ENCODE peak calls at places on chromosomes 3 and 15, in six cellular contexts. Y, X, S, H, P and Z are unnamed samples. For H3K9me3, the result is how much of the 10 kb centered on the place peaks cover.

GRCh38 chr3:32340639-32341365 is 50.9 kb upstream of the CMTM7 start:
- DNase-seq in Y (no peak), X (peak), S (no peak), H (no peak), P (no peak), Z (no peak)

GRCh38 chr15:80969316-80969715 is 20.3 kb downstream of the MESD start:
- DNase-seq in Y (no peak), X (no peak), S (no peak), H (no peak), P (no peak), Z (no peak)

GRCh38 chr3:39222939-39223338 is 30.5 kb upstream of the XIRP1 start:
- DNase-seq in Y (no peak), X (no peak), S (no peak), H (no peak), P (no peak), Z (no peak)

GRCh38 chr3:42838571-42838970 is 29.3 kb downstream of the ACKR2 start:
- DNase-seq in Y (no peak), X (no peak), S (no peak), H (no peak), P (no peak), Z (no peak)

GRCh38 chr3:100269410-100270217 is 8.8 kb downstream of the TBC1D23 start:
- DNase-seq in Y (peak), X (no peak), S (peak), H (no peak), P (no peak), Z (peak)

GRCh38 chr15:64447536-64448315 is 12.7 kb upstream of the ZNF609 start:
- DNase-seq in Y (no peak), X (no peak), S (no peak), H (no peak), P (no peak), Z (no peak)

GRCh38 chr15:68652141-68652540 is 73.3 kb downstream of the CORO2B start:
- DNase-seq in Y (no peak), X (no peak), S (no peak), H (no peak), P (no peak), Z (no peak)

GRCh38 chr15:79089331-79089889 is 1.2 kb downstream of the RASGRF1 start:
- DNase-seq in Y (no peak), X (no peak), S (no peak), H (no peak), P (no peak), Z (peak)

GRCh38 chr15:93087825-93088199 is 1.2 kb downstream of the RGMA start:
- DNase-seq in Y (peak), X (peak), S (no peak), H (no peak), P (peak), Z (peak)

GRCh38 chr3:57094011-57094535 is 33.6 kb downstream of the SPATA12 start:
- DNase-seq in Y (no peak), X (no peak), S (no peak), H (no peak), P (no peak), Z (peak)

GRCh38 chr3:186915808-186916796 is 14.2 kb upstream of the ST6GAL1 start:
- DNase-seq in Y (no peak), X (no peak), S (no peak), H (no peak), P (peak), Z (no peak)

GRCh38 chr3:80750637-80751036 is 982.8 kb upstream of the ROBO1 start:
- DNase-seq in Y (no peak), X (no peak), S (no peak), H (no peak), P (no peak), Z (no peak)

GRCh38 chr15:39801641-39802309 is 19.1 kb upstream of the FSIP1 start:
- DNase-seq in Y (no peak), X (peak), S (no peak), H (no peak), P (no peak), Z (no peak)

GRCh38 chr3:60046212-60046611 is 996.4 kb upstream of the CFAP20DC start:
- DNase-seq in Y (no peak), X (no peak), S (no peak), H (no peak), P (no peak), Z (no peak)

GRCh38 chr3:11607816-11608215 is 35.9 kb downstream of the VGLL4 start:
- DNase-seq in Y (no peak), X (no peak), S (no peak), H (no peak), P (no peak), Z (peak)

GRCh38 chr15:70588613-70589012 is 174.7 kb downstream of the UACA start:
- DNase-seq in Y (no peak), X (no peak), S (no peak), H (no peak), P (no peak), Z (peak)

GRCh38 chr15:59968314-59968713 is 35.8 kb upstream of the FOXB1 start:
- DNase-seq in Y (no peak), X (no peak), S (no peak), H (no peak), P (no peak), Z (no peak)

GRCh38 chr3:155032918-155033317 is 47.2 kb upstream of the MME start:
- DNase-seq in Y (no peak), X (no peak), S (peak), H (no peak), P (no peak), Z (no peak)

GRCh38 chr3:146134348-146135117 is 26.5 kb downstream of the PLOD2 start:
- DNase-seq in Y (no peak), X (no peak), S (no peak), H (no peak), P (no peak), Z (no peak)

GRCh38 chr15:44727462-44728231 is 8.7 kb upstream of the TRIM69 start:
- DNase-seq in Y (no peak), X (no peak), S (no peak), H (no peak), P (no peak), Z (no peak)

GRCh38 chr15:40912478-40912877 is 16.7 kb upstream of the DLL4 start:
- DNase-seq in Y (no peak), X (no peak), S (no peak), H (no peak), P (no peak), Z (peak)

GRCh38 chr15:58457466-58457965 is 25.7 kb downstream of the LIPC start:
- DNase-seq in Y (peak), X (no peak), S (peak), H (no peak), P (no peak), Z (peak)

GRCh38 chr3:105866656-105867653 is 1.9 kb downstream of the CBLB start:
- DNase-seq in Y (no peak), X (no peak), S (no peak), H (no peak), P (peak), Z (no peak)

GRCh38 chr15:69300129-69300588 is 1.4 kb downstream of the PAQR5 start:
- DNase-seq in Y (peak), X (peak), S (no peak), H (no peak), P (no peak), Z (peak)

GRCh38 chr15:25061808-25062550 is 107.2 kb downstream of the SNRPN start:
- DNase-seq in Y (no peak), X (no peak), S (no peak), H (no peak), P (no peak), Z (peak)

GRCh38 chr15:25065286-25065685 is 110.5 kb downstream of the SNRPN start:
- DNase-seq in Y (no peak), X (no peak), S (no peak), H (no peak), P (no peak), Z (peak)

GRCh38 chr15:25060472-25060803 is 105.7 kb downstream of the SNRPN start:
- DNase-seq in Y (no peak), X (no peak), S (no peak), H (no peak), P (no peak), Z (no peak)

GRCh38 chr15:25060996-25061620 is 106.3 kb downstream of the SNRPN start:
- DNase-seq in Y (no peak), X (no peak), S (no peak), H (no peak), P (no peak), Z (peak)

GRCh38 chr15:25062551-25063430 is 108.0 kb downstream of the SNRPN start:
- DNase-seq in Y (no peak), X (no peak), S (no peak), H (no peak), P (no peak), Z (peak)
- H3K9me3 ChIP-seq in Y (under half), X (half or more), S (half or more), H (half or more), P (half or more), Z (half or more)

GRCh38 chr15:25087137-25087536 is 132.3 kb downstream of the SNRPN start:
- DNase-seq in Y (no peak), X (no peak), S (no peak), H (no peak), P (no peak), Z (no peak)
- H3K9me3 ChIP-seq in Y (under half), X (under half), S (half or more), H (under half), P (half or more), Z (under half)

DNA sequence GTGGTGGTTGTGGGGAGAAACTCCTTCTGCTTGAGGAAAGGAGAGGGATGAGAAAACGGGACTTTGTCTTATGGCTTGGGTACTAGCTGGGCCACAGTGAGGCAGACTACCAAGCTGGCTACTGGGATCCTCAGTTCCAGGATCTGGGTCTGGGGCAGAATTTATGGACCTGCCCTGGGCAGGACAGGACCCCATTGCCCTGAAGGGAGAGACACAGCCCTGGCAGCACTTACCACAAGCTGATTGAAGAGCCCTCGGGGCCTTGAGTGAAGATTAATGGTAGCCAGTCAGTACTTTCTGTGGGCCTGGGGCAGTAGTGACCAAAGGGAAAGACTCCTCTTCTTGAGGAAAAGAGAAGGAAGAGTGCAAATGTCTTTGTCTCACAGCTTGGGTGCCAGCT is 799.7 kb downstream of the SI start:
- DNase-seq in Y (no peak), X (no peak), S (no peak), H (no peak), P (no peak), Z (no peak)
- H3K9me3 ChIP-seq in Y (under half), X (under half), S (under half), H (under half), P (under half), Z (under half)

GRCh38 chr15:50968353-50968752 is 59.9 kb downstream of the AP4E1 start:
- DNase-seq in Y (no peak), X (peak), S (no peak), H (no peak), P (no peak), Z (no peak)
- H3K9me3 ChIP-seq in Y (under half), X (under half), S (under half), H (under half), P (under half), Z (under half)